ENCODE peak calls at places on chromosome 9, in four cellular contexts. One of them, this sample, is unnamed.

GRCh38 chr9:92686954-92687353 is 17.0 kb upstream of the IPPK start:
- DNase-seq in lower lobe of right lung: no peak
- DNase-seq in prostate gland: no peak
- DNase-seq in mesothelial cell of epicardium: no peak
- DNase-seq in this sample: no peak

GRCh38 chr9:94800424-94801117 is 74.1 kb downstream of the AOPEP start:
- DNase-seq in lower lobe of right lung: no peak
- DNase-seq in prostate gland: no peak
- DNase-seq in mesothelial cell of epicardium: no peak
- DNase-seq in this sample: no peak

GRCh38 chr9:38352716-38353334 is 39.7 kb upstream of the ALDH1B1 start:
- DNase-seq in lower lobe of right lung: no peak
- DNase-seq in prostate gland: no peak
- DNase-seq in mesothelial cell of epicardium: no peak
- DNase-seq in this sample: no peak

GRCh38 chr9:687994-688393 is 153.5 kb upstream of the DMRT1 start:
- DNase-seq in lower lobe of right lung: no peak
- DNase-seq in prostate gland: no peak
- DNase-seq in mesothelial cell of epicardium: no peak
- DNase-seq in this sample: no peak

GRCh38 chr9:114343471-114344187 is 14.0 kb downstream of the ORM2 start:
- DNase-seq in lower lobe of right lung: no peak
- DNase-seq in prostate gland: no peak
- DNase-seq in mesothelial cell of epicardium: no peak
- DNase-seq in this sample: peak

GRCh38 chr9:30172206-30172605 is 2212.2 kb upstream of the ACO1 start:
- DNase-seq in lower lobe of right lung: no peak
- DNase-seq in prostate gland: no peak
- DNase-seq in mesothelial cell of epicardium: no peak
- DNase-seq in this sample: no peak

GRCh38 chr9:76374702-76375543 is 19.3 kb downstream of the RFK start:
- DNase-seq in lower lobe of right lung: peak
- DNase-seq in prostate gland: no peak
- DNase-seq in mesothelial cell of epicardium: no peak
- DNase-seq in this sample: no peak

GRCh38 chr9:35871514-35871913 is 1.3 kb upstream of the OR13J1 start:
- DNase-seq in lower lobe of right lung: no peak
- DNase-seq in prostate gland: peak
- DNase-seq in mesothelial cell of epicardium: no peak
- DNase-seq in this sample: no peak

GRCh38 chr9:91395553-91396470 is 27.8 kb downstream of the NFIL3 start:
- DNase-seq in lower lobe of right lung: no peak
- DNase-seq in prostate gland: no peak
- DNase-seq in mesothelial cell of epicardium: no peak
- DNase-seq in this sample: no peak

GRCh38 chr9:114202396-114202795 is 47.1 kb downstream of the COL27A1 start:
- DNase-seq in lower lobe of right lung: no peak
- DNase-seq in prostate gland: no peak
- DNase-seq in mesothelial cell of epicardium: no peak
- DNase-seq in this sample: no peak

GRCh38 chr9:135961277-135961705 is at the start of gene UBAC1:
- DNase-seq in lower lobe of right lung: peak
- DNase-seq in prostate gland: peak
- DNase-seq in mesothelial cell of epicardium: peak
- DNase-seq in this sample: peak
- TF ChIP-seq CTCF in lower lobe of right lung: peak
- TF ChIP-seq CTCF in prostate gland: peak
- TF ChIP-seq CTCF in mesothelial cell of epicardium: no peak
- TF ChIP-seq CTCF in this sample: peak

DNA sequence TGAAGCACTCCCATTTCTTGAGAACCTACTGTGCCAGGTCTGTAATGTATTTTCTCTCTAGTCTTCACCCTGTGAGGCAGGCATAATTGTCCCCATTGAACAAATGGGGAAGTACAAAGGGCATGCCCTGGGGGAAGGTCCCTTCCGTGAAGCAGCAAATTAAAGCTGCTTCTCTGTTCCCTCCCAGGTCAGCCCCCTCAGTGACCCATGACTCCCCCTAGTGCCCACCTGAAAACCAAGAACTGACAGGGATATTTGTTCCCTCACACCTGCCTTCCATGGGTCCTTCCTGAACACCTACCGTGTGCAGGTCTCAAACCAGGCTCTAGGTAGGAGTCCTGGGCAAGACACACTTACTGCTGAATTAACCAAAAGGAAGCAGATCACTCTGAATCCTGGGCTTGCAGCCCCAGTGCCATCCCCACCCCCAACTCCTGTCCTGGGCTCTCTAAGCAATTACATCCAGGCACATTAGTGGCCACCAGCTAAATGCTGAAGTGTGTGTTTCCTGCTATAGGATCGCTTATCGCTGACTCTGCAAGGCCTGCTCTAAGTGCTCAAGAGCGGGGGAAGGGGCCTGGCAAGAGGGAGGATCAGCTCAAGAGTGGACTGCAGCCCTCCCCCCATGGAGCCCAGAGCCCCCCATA is 254.8 kb downstream of the CDK5RAP2 start:
- DNase-seq in lower lobe of right lung: no peak
- DNase-seq in prostate gland: no peak
- DNase-seq in mesothelial cell of epicardium: no peak
- DNase-seq in this sample: no peak
- TF ChIP-seq CTCF in lower lobe of right lung: no peak
- TF ChIP-seq CTCF in prostate gland: no peak
- TF ChIP-seq CTCF in mesothelial cell of epicardium: no peak
- TF ChIP-seq CTCF in this sample: no peak

DNA sequence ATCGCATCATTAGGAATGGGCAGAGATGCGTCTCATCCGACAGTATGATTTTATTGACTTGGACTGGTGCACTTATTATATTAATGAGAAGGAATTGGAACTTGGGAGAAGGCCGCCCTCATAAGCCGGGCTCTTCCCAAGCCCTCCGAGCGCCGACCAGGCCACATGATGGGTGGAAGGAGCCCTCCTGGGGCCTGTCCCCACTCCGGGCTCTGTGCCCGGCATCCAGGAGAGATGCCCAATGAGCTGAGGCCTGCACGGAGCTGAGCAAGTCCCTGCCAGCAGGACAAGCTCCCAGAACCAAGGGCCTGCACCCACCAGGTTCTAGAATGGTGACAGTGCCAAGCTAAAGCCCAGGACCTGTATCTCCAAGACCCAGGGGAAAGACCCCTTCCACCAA is 71.6 kb downstream of the NEK6 start:
- DNase-seq in lower lobe of right lung: no peak
- DNase-seq in prostate gland: no peak
- DNase-seq in mesothelial cell of epicardium: no peak
- DNase-seq in this sample: no peak
- TF ChIP-seq CTCF in lower lobe of right lung: no peak
- TF ChIP-seq CTCF in prostate gland: no peak
- TF ChIP-seq CTCF in mesothelial cell of epicardium: no peak
- TF ChIP-seq CTCF in this sample: no peak

GRCh38 chr9:98941946-98942523 is 1.7 kb upstream of the COL15A1 start:
- DNase-seq in lower lobe of right lung: no peak
- DNase-seq in prostate gland: no peak
- DNase-seq in mesothelial cell of epicardium: no peak
- DNase-seq in this sample: no peak

GRCh38 chr9:98940278-98940677 is 3.4 kb upstream of the COL15A1 start:
- DNase-seq in lower lobe of right lung: no peak
- DNase-seq in prostate gland: no peak
- DNase-seq in mesothelial cell of epicardium: no peak
- DNase-seq in this sample: no peak

GRCh38 chr9:98942906-98943681 is 613 bp upstream of the COL15A1 start:
- DNase-seq in lower lobe of right lung: no peak
- DNase-seq in prostate gland: no peak
- DNase-seq in mesothelial cell of epicardium: no peak
- DNase-seq in this sample: no peak

GRCh38 chr9:98944130-98945074 is 695 bp downstream of the COL15A1 start:
- DNase-seq in lower lobe of right lung: peak
- DNase-seq in prostate gland: no peak
- DNase-seq in mesothelial cell of epicardium: no peak
- DNase-seq in this sample: no peak

DNA sequence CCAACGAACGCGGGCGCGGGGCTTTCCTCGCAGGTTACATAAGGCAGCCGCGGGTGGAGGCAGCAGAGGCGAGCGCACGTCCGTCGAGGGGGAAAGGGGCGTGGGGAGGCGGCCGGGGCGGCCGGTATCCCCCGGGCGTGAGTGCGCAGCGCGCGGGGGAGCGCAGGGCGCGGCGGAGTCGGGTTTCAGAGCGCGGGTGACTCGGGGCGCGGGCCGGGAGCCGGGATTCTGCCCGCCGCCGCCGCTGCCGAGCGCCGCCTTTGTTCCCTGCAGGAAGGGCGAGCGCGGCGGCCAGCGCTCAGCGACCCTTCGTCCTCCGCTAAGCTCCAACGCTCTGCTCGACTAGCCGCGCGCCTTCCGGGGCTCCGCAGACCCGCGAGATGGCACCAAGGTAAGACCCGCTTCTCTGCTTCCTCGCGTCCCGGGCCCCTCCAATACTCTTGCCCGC is at the start of gene COL15A1:
- DNase-seq in lower lobe of right lung: no peak
- DNase-seq in prostate gland: no peak
- DNase-seq in mesothelial cell of epicardium: peak
- DNase-seq in this sample: no peak
- TF ChIP-seq CTCF in lower lobe of right lung: no peak
- TF ChIP-seq CTCF in prostate gland: no peak
- TF ChIP-seq CTCF in mesothelial cell of epicardium: no peak
- TF ChIP-seq CTCF in this sample: peak

GRCh38 chr9:73529666-73530065 is 378.0 kb downstream of the ANXA1 start:
- DNase-seq in lower lobe of right lung: no peak
- DNase-seq in prostate gland: no peak
- DNase-seq in mesothelial cell of epicardium: no peak
- DNase-seq in this sample: no peak

GRCh38 chr9:73531658-73532057 is 380.0 kb downstream of the ANXA1 start:
- DNase-seq in lower lobe of right lung: no peak
- DNase-seq in prostate gland: no peak
- DNase-seq in mesothelial cell of epicardium: no peak
- DNase-seq in this sample: no peak

GRCh38 chr9:73525350-73525749 is 373.7 kb downstream of the ANXA1 start:
- DNase-seq in lower lobe of right lung: no peak
- DNase-seq in prostate gland: no peak
- DNase-seq in mesothelial cell of epicardium: no peak
- DNase-seq in this sample: no peak

GRCh38 chr9:73527521-73527920 is 375.9 kb downstream of the ANXA1 start:
- DNase-seq in lower lobe of right lung: no peak
- DNase-seq in prostate gland: no peak
- DNase-seq in mesothelial cell of epicardium: no peak
- DNase-seq in this sample: no peak

DNA sequence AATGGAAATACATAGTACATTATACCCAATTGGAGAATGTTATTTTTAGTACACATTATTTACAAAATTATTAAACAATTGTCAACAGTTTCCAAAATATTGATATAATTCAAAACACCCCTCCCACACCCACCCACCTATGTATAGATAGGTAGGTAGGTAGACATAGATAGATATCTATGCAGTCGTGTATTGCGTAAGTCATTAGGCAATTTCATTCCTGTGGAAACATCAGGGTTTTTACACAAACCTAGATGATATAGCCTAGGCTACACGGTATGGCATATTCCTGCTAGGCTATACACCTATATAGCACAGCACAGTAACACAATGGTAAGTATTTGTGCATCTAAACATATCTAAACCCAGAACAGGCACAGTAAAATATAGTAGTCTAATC is 377.3 kb downstream of the ANXA1 start:
- DNase-seq in lower lobe of right lung: no peak
- DNase-seq in prostate gland: no peak
- DNase-seq in mesothelial cell of epicardium: no peak
- DNase-seq in this sample: no peak
- TF ChIP-seq CTCF in lower lobe of right lung: no peak
- TF ChIP-seq CTCF in prostate gland: no peak
- TF ChIP-seq CTCF in mesothelial cell of epicardium: no peak
- TF ChIP-seq CTCF in this sample: no peak

DNA sequence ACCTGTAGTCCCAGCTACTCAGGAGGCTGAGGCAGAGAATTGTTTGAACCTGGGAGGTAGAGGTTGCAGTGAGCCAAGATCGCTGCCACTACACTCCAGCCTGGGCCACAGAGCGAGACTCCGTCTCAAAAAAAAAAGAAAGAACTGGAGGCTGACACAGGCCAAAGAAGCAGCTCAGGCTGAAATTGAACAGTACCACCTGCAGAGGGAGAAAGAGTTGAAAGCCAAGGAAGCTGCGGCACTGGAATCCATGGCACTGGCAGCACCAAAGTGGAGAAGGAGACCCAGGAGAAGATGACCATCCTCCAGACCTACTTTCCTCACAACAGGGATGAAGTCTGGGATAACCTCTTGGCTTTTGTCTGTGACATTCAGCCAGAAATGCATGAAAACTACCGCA is 11.3 kb upstream of the TMEM141 start:
- DNase-seq in lower lobe of right lung: no peak
- DNase-seq in prostate gland: no peak
- DNase-seq in mesothelial cell of epicardium: no peak
- DNase-seq in this sample: no peak
- TF ChIP-seq CTCF in lower lobe of right lung: no peak
- TF ChIP-seq CTCF in prostate gland: no peak
- TF ChIP-seq CTCF in mesothelial cell of epicardium: no peak
- TF ChIP-seq CTCF in this sample: peak

GRCh38 chr9:121121582-121122087 is 46.9 kb downstream of the CNTRL start:
- DNase-seq in lower lobe of right lung: peak
- DNase-seq in prostate gland: peak
- DNase-seq in mesothelial cell of epicardium: peak
- DNase-seq in this sample: peak
- TF ChIP-seq CTCF in lower lobe of right lung: peak
- TF ChIP-seq CTCF in prostate gland: no peak
- TF ChIP-seq CTCF in mesothelial cell of epicardium: no peak
- TF ChIP-seq CTCF in this sample: peak

GRCh38 chr9:82912639-82913038 is 150.3 kb downstream of the RASEF start:
- DNase-seq in lower lobe of right lung: no peak
- DNase-seq in prostate gland: no peak
- DNase-seq in mesothelial cell of epicardium: no peak
- DNase-seq in this sample: no peak
- TF ChIP-seq CTCF in lower lobe of right lung: no peak
- TF ChIP-seq CTCF in prostate gland: no peak
- TF ChIP-seq CTCF in mesothelial cell of epicardium: no peak
- TF ChIP-seq CTCF in this sample: peak

This sample was measured in chondrocyte.